ENCODE peak calls at places on chromosomes 1 and 21, in four cellular contexts. One of them, this sample, is unnamed.

GRCh38 chr1:42266253-42267135 is 68.5 kb downstream of the FOXJ3 start:
- DNase-seq in mucosa of gallbladder: no peak
- DNase-seq in DMS 273 treated with DMSO at 0.1 percent for 48 hours: no peak
- DNase-seq in HEK293T: no peak
- DNase-seq in this sample: no peak

GRCh38 chr1:17012775-17013501 is 1.2 kb upstream of the ATP13A2 start:
- DNase-seq in mucosa of gallbladder: no peak
- DNase-seq in DMS 273 treated with DMSO at 0.1 percent for 48 hours: no peak
- DNase-seq in HEK293T: no peak
- DNase-seq in this sample: no peak

GRCh38 chr1:175536369-175536768 is 207.0 kb downstream of the TNR start:
- DNase-seq in mucosa of gallbladder: no peak
- DNase-seq in DMS 273 treated with DMSO at 0.1 percent for 48 hours: no peak
- DNase-seq in HEK293T: no peak
- DNase-seq in this sample: no peak

GRCh38 chr1:153741946-153742345 is 14.1 kb downstream of the INTS3 start:
- DNase-seq in mucosa of gallbladder: no peak
- DNase-seq in DMS 273 treated with DMSO at 0.1 percent for 48 hours: no peak
- DNase-seq in HEK293T: no peak
- DNase-seq in this sample: no peak

GRCh38 chr1:89126602-89127001 is 688 bp upstream of the GBP2 start:
- DNase-seq in mucosa of gallbladder: no peak
- DNase-seq in DMS 273 treated with DMSO at 0.1 percent for 48 hours: no peak
- DNase-seq in HEK293T: no peak
- DNase-seq in this sample: no peak

GRCh38 chr1:38455829-38456563 is 403.6 kb downstream of the RRAGC start:
- DNase-seq in mucosa of gallbladder: no peak
- DNase-seq in DMS 273 treated with DMSO at 0.1 percent for 48 hours: peak; percentile 99
- DNase-seq in HEK293T: no peak
- DNase-seq in this sample: no peak

GRCh38 chr21:44531606-44532128 is 8.3 kb downstream of the KRTAP10-1 start:
- DNase-seq in mucosa of gallbladder: no peak
- DNase-seq in DMS 273 treated with DMSO at 0.1 percent for 48 hours: peak; percentile 50
- DNase-seq in HEK293T: no peak
- DNase-seq in this sample: no peak

GRCh38 chr1:63928197-63929105 is 154.6 kb downstream of the ROR1 start:
- DNase-seq in mucosa of gallbladder: no peak
- DNase-seq in DMS 273 treated with DMSO at 0.1 percent for 48 hours: no peak
- DNase-seq in HEK293T: no peak
- DNase-seq in this sample: no peak

GRCh38 chr1:225156254-225156653 is 226.8 kb downstream of the DNAH14 start:
- DNase-seq in mucosa of gallbladder: no peak
- DNase-seq in DMS 273 treated with DMSO at 0.1 percent for 48 hours: no peak
- DNase-seq in HEK293T: no peak
- DNase-seq in this sample: no peak

GRCh38 chr1:54016343-54017282 is 1.4 kb downstream of the LDLRAD1 start:
- DNase-seq in mucosa of gallbladder: peak; percentile 76
- DNase-seq in DMS 273 treated with DMSO at 0.1 percent for 48 hours: no peak
- DNase-seq in HEK293T: no peak
- DNase-seq in this sample: no peak

GRCh38 chr1:14996133-14997050 is 157.2 kb upstream of the TMEM51 start:
- DNase-seq in mucosa of gallbladder: no peak
- DNase-seq in DMS 273 treated with DMSO at 0.1 percent for 48 hours: no peak
- DNase-seq in HEK293T: no peak
- DNase-seq in this sample: no peak

GRCh38 chr1:182059936-182060335 is 1.6 kb downstream of the ZNF648 start:
- DNase-seq in mucosa of gallbladder: no peak
- DNase-seq in DMS 273 treated with DMSO at 0.1 percent for 48 hours: no peak
- DNase-seq in HEK293T: no peak
- DNase-seq in this sample: no peak

GRCh38 chr1:183876284-183876683 is 71.4 kb downstream of the RGL1 start:
- DNase-seq in mucosa of gallbladder: no peak
- DNase-seq in DMS 273 treated with DMSO at 0.1 percent for 48 hours: no peak
- DNase-seq in HEK293T: no peak
- DNase-seq in this sample: no peak

GRCh38 chr21:27648560-27648959 is 681.7 kb upstream of the ADAMTS5 start:
- DNase-seq in mucosa of gallbladder: no peak
- DNase-seq in DMS 273 treated with DMSO at 0.1 percent for 48 hours: no peak
- DNase-seq in HEK293T: no peak
- DNase-seq in this sample: no peak

GRCh38 chr21:45549670-45550463 is 7.6 kb upstream of the SLC19A1 start:
- DNase-seq in mucosa of gallbladder: no peak
- DNase-seq in DMS 273 treated with DMSO at 0.1 percent for 48 hours: no peak
- DNase-seq in HEK293T: no peak
- DNase-seq in this sample: peak; percentile 68

GRCh38 chr1:115976062-115976899 is at the start of gene SLC22A15:
- DNase-seq in mucosa of gallbladder: peak; percentile 43
- DNase-seq in DMS 273 treated with DMSO at 0.1 percent for 48 hours: peak; percentile 33
- DNase-seq in HEK293T: peak; percentile 63
- DNase-seq in this sample: peak; percentile 88

GRCh38 chr1:226973898-226974543 is 33.9 kb downstream of the COQ8A start:
- DNase-seq in mucosa of gallbladder: peak; percentile 52
- DNase-seq in DMS 273 treated with DMSO at 0.1 percent for 48 hours: no peak
- DNase-seq in HEK293T: no peak
- DNase-seq in this sample: no peak

GRCh38 chr1:56029329-56030003 is 549.9 kb downstream of the PLPP3 start:
- DNase-seq in mucosa of gallbladder: no peak
- DNase-seq in DMS 273 treated with DMSO at 0.1 percent for 48 hours: no peak
- DNase-seq in HEK293T: no peak
- DNase-seq in this sample: no peak

GRCh38 chr1:151327903-151328674 is 873 bp upstream of the PI4KB start:
- DNase-seq in mucosa of gallbladder: no peak
- DNase-seq in DMS 273 treated with DMSO at 0.1 percent for 48 hours: no peak
- DNase-seq in HEK293T: peak; percentile 34
- DNase-seq in this sample: no peak

GRCh38 chr1:41620365-41621169 is 136.1 kb upstream of the EDN2 start:
- DNase-seq in mucosa of gallbladder: no peak
- DNase-seq in DMS 273 treated with DMSO at 0.1 percent for 48 hours: no peak
- DNase-seq in HEK293T: no peak
- DNase-seq in this sample: no peak

GRCh38 chr1:15412488-15412800 is 2.8 kb downstream of the EFHD2 start:
- DNase-seq in mucosa of gallbladder: no peak
- DNase-seq in DMS 273 treated with DMSO at 0.1 percent for 48 hours: no peak
- DNase-seq in HEK293T: no peak
- DNase-seq in this sample: no peak

GRCh38 chr1:216670118-216670870 is 52.9 kb downstream of the ESRRG start:
- DNase-seq in mucosa of gallbladder: no peak
- DNase-seq in DMS 273 treated with DMSO at 0.1 percent for 48 hours: no peak
- DNase-seq in HEK293T: peak; percentile 25
- DNase-seq in this sample: no peak

GRCh38 chr1:158037008-158037875 is 43.8 kb downstream of the KIRREL1 start:
- DNase-seq in mucosa of gallbladder: no peak
- DNase-seq in DMS 273 treated with DMSO at 0.1 percent for 48 hours: no peak
- DNase-seq in HEK293T: no peak
- DNase-seq in this sample: no peak

GRCh38 chr1:151165281-151165737 is 393 bp downstream of the LYSMD1 start:
- DNase-seq in mucosa of gallbladder: no peak
- DNase-seq in DMS 273 treated with DMSO at 0.1 percent for 48 hours: peak; percentile 100
- DNase-seq in HEK293T: peak; percentile 62
- DNase-seq in this sample: no peak

GRCh38 chr1:55747285-55747890 is 532.2 kb upstream of the USP24 start:
- DNase-seq in mucosa of gallbladder: no peak
- DNase-seq in DMS 273 treated with DMSO at 0.1 percent for 48 hours: no peak
- DNase-seq in HEK293T: no peak
- DNase-seq in this sample: no peak

GRCh38 chr1:15937146-15937545 is 38.8 kb downstream of the ZBTB17 start:
- DNase-seq in mucosa of gallbladder: no peak
- DNase-seq in DMS 273 treated with DMSO at 0.1 percent for 48 hours: no peak
- DNase-seq in HEK293T: peak; percentile 5
- DNase-seq in this sample: no peak

This sample was measured in HL-60.